ENCODE peak calls at places on chromosomes 6 and 20, in ten cellular contexts. P is endothelial cell of umbilical vein; X is PC-9; O is nephron progenitor cell; F is cardiac fibroblast; S is heart right ventricle; A is sigmoid colon; E is HFF-Myc; K is ovary; R is CD8-positive, alpha-beta T cell. L is an unnamed sample.

GRCh38 chr6:5337573-5337972 is 76.3 kb downstream of the FARS2 start:
- DNase-seq in P (peak; percentile 80), X (no peak), O (no peak), F (peak; percentile 33), S (no peak), A (no peak), E (no peak), K (no peak), R (no peak), L (no peak)

GRCh38 chr6:150207931-150208570 is 65.2 kb downstream of the PPP1R14C start:
- DNase-seq in P (no peak), X (peak; percentile 8), O (no peak), F (peak; percentile 7), S (no peak), A (no peak), E (no peak), K (no peak), R (no peak), L (no peak)

GRCh38 chr20:51468636-51469035 is 73.9 kb downstream of the NFATC2 start:
- DNase-seq in P (no peak), X (no peak), O (no peak), F (no peak), S (no peak), A (no peak), E (no peak), K (no peak), R (no peak), L (no peak)

GRCh38 chr20:1617055-1617454 is 2.8 kb downstream of the SIRPB1 start:
- DNase-seq in P (peak; percentile 94), X (no peak), O (no peak), F (peak; percentile 2), S (no peak), A (no peak), E (no peak), K (no peak), R (no peak), L (no peak)

GRCh38 chr6:108020438-108021116 is 54.0 kb downstream of the OSTM1 start:
- DNase-seq in P (no peak), X (no peak), O (no peak), F (no peak), S (no peak), A (no peak), E (no peak), K (no peak), R (no peak), L (no peak)

GRCh38 chr6:55536579-55536978 is 42.4 kb downstream of the HMGCLL1 start:
- DNase-seq in P (peak; percentile 40), X (no peak), O (no peak), F (peak; percentile 3), S (no peak), A (no peak), E (no peak), K (no peak), R (no peak), L (no peak)

GRCh38 chr20:17845701-17846475 is 122.7 kb downstream of the SNX5 start:
- DNase-seq in P (no peak), X (peak; percentile 60), O (no peak), F (peak; percentile 61), S (no peak), A (peak; percentile 63), E (no peak), K (no peak), R (no peak), L (no peak)

GRCh38 chr6:4030672-4031071 is 48.3 kb downstream of the FAM217A start:
- DNase-seq in P (no peak), X (no peak), O (no peak), F (no peak), S (no peak), A (no peak), E (no peak), K (no peak), R (no peak), L (no peak)

GRCh38 chr6:140050232-140050995 is 676.0 kb upstream of the CITED2 start:
- DNase-seq in P (no peak), X (no peak), O (no peak), F (peak; percentile 92), S (peak; percentile 43), A (no peak), E (no peak), K (no peak), R (no peak), L (no peak)

GRCh38 chr6:16064687-16065086 is 64.2 kb upstream of the MYLIP start:
- DNase-seq in P (no peak), X (no peak), O (no peak), F (no peak), S (no peak), A (no peak), E (no peak), K (no peak), R (no peak), L (no peak)

GRCh38 chr20:57738484-57738883 is 28.7 kb upstream of the PMEPA1 start:
- DNase-seq in P (no peak), X (no peak), O (no peak), F (no peak), S (no peak), A (no peak), E (no peak), K (no peak), R (no peak), L (no peak)

GRCh38 chr6:157323114-157323923 is at the start of gene TMEM242:
- DNase-seq in P (peak; percentile 98), X (peak; percentile 90), O (peak; percentile 92), F (peak; percentile 97), S (peak; percentile 92), A (peak; percentile 95), E (peak; percentile 79), K (peak; percentile 85), R (peak; percentile 87), L (peak; percentile 96)

GRCh38 chr6:28323813-28324424 is 12.0 kb downstream of the ZSCAN31 start:
- DNase-seq in P (no peak), X (no peak), O (no peak), F (no peak), S (no peak), A (no peak), E (no peak), K (no peak), R (no peak), L (no peak)

GRCh38 chr6:142324111-142324510 is 22.3 kb downstream of the ADGRG6 start:
- DNase-seq in P (no peak), X (no peak), O (no peak), F (no peak), S (no peak), A (no peak), E (no peak), K (no peak), R (no peak), L (no peak)

DNA sequence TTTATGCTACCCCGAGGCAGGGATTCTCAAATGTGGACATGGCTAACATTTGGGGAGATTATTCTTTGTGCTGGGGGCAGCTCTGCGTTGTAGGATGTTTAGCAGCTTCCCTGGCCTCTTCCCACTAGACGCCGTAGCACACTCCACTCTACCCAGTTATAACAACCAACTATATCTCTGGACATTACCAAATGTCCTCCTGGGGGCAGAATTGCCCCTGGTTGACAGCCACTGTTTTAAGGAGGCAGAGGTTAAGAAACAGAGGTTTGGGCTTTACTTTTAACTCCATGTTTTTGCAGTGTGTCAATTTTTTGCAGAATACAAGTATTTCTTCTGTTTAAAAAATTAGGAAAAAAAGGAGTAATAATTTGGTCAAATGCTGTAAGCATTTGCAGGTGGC is 56.2 kb upstream of the BMP6 start:
- DNase-seq in P (no peak), X (no peak), O (no peak), F (peak; percentile 13), S (no peak), A (no peak), E (no peak), K (no peak), R (no peak), L (no peak)
- TF ChIP-seq CTCF in P (no peak), X (no peak), O (no peak), F (no peak), S (no peak), A (no peak), E (no peak), K (no peak), R (no peak), L (no peak)

DNA sequence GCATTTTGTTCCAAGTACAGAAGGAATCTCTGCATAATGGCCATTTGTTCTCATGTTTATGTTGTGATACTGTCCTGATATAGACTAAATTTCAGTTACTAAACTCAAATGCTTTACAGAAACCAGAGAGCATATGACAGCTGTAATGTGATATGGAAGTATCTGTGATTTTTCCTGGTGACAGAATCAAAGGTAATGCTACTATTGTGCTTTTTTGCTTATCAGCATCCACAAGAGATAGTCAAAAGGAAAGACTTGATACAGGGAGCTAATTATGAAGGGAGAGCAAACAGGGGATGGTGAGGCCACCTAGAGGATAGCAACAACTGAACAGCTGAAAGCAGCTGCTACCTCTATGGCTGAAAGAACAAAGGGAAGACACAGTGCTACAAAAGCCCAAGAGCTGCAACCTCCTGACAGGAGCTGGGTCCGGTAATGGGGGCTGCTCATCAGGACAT is 181.4 kb downstream of the PHF3 start:
- DNase-seq in P (no peak), X (no peak), O (no peak), F (peak; percentile 40), S (no peak), A (no peak), E (no peak), K (no peak), R (no peak), L (no peak)
- TF ChIP-seq CTCF in P (peak; percentile 11), X (no peak), O (no peak), F (peak; percentile 53), S (no peak), A (no peak), E (peak; percentile 28), K (no peak), R (no peak), L (no peak)

DNA sequence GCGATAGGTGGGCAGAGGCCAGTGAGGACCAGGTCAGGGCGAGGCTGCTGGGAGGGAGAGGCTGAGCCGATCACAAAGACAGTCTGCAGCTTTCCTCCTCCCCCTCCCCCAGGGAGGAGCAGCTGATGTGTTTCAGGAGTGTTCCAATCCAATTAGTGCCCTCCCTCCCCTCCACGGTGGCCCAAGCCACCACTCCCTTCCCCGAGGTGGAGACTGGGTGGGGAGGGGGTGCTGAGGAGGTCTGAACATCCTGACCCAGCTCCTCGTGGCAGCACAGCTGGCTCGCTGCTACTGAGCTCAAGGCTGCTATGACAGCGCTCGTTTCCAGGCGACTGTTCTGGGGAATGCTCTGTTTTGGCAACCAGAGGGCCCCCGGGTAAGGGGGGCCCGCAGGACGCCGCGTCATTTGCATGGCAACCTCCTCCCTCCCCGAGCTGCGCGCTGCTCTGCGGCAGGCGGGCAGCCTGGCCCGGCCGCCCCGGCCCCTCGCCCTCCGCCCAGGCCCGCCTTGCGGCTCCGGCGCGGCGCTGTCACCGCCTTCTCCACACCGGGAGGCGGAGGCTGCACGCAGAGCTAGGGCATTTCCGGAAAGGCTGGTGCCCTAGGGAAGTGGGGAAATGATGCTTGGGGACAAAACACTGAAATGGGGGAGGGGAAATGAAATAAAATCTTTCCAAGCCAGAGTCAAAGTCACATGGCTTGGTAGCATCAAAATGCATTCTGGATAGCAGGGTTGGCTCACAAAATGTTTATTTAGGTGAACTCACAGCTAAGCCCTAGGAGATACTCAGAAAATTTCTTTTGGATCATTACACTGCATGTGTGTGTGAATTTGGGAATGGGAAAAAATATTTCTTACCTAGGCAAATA is 67.4 kb upstream of the PIM1 start:
- DNase-seq in P (peak; percentile 83), X (peak; percentile 87), O (peak; percentile 84), F (peak; percentile 88), S (peak; percentile 89), A (peak; percentile 96), E (peak; percentile 62), K (peak; percentile 87), R (peak; percentile 51), L (peak; percentile 95)
- TF ChIP-seq CTCF in P (no peak), X (no peak), O (no peak), F (no peak), S (no peak), A (no peak), E (no peak), K (no peak), R (no peak), L (peak; percentile 9)

GRCh38 chr6:6648659-6649343 is 60.3 kb downstream of the LY86 start:
- DNase-seq in P (no peak), X (no peak), O (no peak), F (no peak), S (no peak), A (no peak), E (no peak), K (no peak), R (no peak), L (no peak)
- TF ChIP-seq CTCF in P (no peak), X (no peak), O (no peak), F (no peak), S (no peak), A (no peak), E (no peak), K (no peak), R (no peak), L (no peak)